ENCODE peak calls at places on chromosome 12, in seven cellular contexts. Q is RWPE1; U is activated T-cell treated with anti-CD3 and anti-CD28 coated beads, Interleukin-2, amount 50 U/mL, for 72 hours; I is DMS53; E is dorsolateral prefrontal cortex; T is astrocyte; M is HS-5. F is an unnamed sample.

GRCh38 chr12:79255326-79255725 is 390.8 kb downstream of the SYT1 start:
- DNase-seq in I (no peak), U (no peak), E (no peak), M (peak; percentile 10), T (peak; percentile 59), Q (no peak), F (no peak)

GRCh38 chr12:112963227-112963861 is 15.0 kb upstream of the OAS2 start:
- DNase-seq in M (no peak), E (no peak), Q (no peak), T (no peak), I (no peak), U (no peak), F (no peak)

GRCh38 chr12:17802657-17803641 is 287.0 kb downstream of the RERGL start:
- DNase-seq in E (no peak), T (no peak), Q (no peak), M (no peak), U (no peak), I (no peak), F (no peak)

GRCh38 chr12:63826002-63826585 is 18.4 kb upstream of the SRGAP1 start:
- DNase-seq in M (peak; percentile 51), T (peak; percentile 44), I (peak; percentile 86), Q (peak; percentile 72), E (no peak), U (no peak), F (peak; percentile 68)

GRCh38 chr12:57430117-57430930 is 519 bp downstream of the R3HDM2 start:
- DNase-seq in I (peak; percentile 93), T (peak; percentile 26), Q (peak; percentile 7), M (peak; percentile 22), U (peak; percentile 72), E (no peak), F (peak; percentile 22)

GRCh38 chr12:6178981-6179761 is 21.0 kb upstream of the CD9 start:
- DNase-seq in Q (no peak), I (no peak), U (no peak), M (no peak), E (no peak), T (peak; percentile 80), F (no peak)

GRCh38 chr12:8817856-8818255 is 4.6 kb upstream of the A2ML1 start:
- DNase-seq in U (no peak), T (peak; percentile 13), Q (no peak), I (no peak), M (no peak), E (no peak), F (no peak)

GRCh38 chr12:56190695-56191155 is 1.4 kb upstream of the SMARCC2 start:
- DNase-seq in U (no peak), M (no peak), T (no peak), E (no peak), I (peak; percentile 59), Q (no peak), F (no peak)

GRCh38 chr12:111406474-111407370 is 999 bp downstream of the SH2B3 start:
- DNase-seq in M (no peak), U (peak; percentile 50), I (peak; percentile 23), T (no peak), Q (no peak), E (no peak), F (no peak)

GRCh38 chr12:38903596-38903995 is 1.8 kb downstream of the CPNE8 start:
- DNase-seq in Q (no peak), T (no peak), U (no peak), E (no peak), M (no peak), I (peak; percentile 24), F (no peak)

GRCh38 chr12:93122569-93123091 is 193.5 kb upstream of the EEA1 start:
- DNase-seq in U (no peak), M (no peak), Q (peak; percentile 88), E (no peak), T (no peak), I (no peak), F (no peak)

GRCh38 chr12:5232826-5233500 is 189.3 kb downstream of the KCNA5 start:
- DNase-seq in U (no peak), M (no peak), E (no peak), I (no peak), T (no peak), Q (no peak), F (no peak)

GRCh38 chr12:52211716-52212585 is 20.1 kb upstream of the KRT80 start:
- DNase-seq in T (no peak), Q (no peak), M (no peak), U (no peak), E (peak; percentile 21), I (no peak), F (no peak)

GRCh38 chr12:110546339-110546738 is 36.8 kb downstream of the PPTC7 start:
- DNase-seq in I (peak; percentile 22), M (peak; percentile 93), U (no peak), E (no peak), Q (peak; percentile 67), T (peak; percentile 95), F (no peak)

GRCh38 chr12:93946542-93947150 is 201.7 kb upstream of the PLXNC1 start:
- DNase-seq in I (no peak), U (no peak), E (no peak), Q (peak; percentile 21), M (no peak), T (peak; percentile 60), F (no peak)

GRCh38 chr12:95487024-95487423 is 13.1 kb downstream of the METAP2 start:
- DNase-seq in T (no peak), I (no peak), M (no peak), U (no peak), E (no peak), Q (no peak), F (no peak)

GRCh38 chr12:49017764-49018281 is 753 bp downstream of the PRKAG1 start:
- DNase-seq in T (peak; percentile 48), E (no peak), Q (no peak), U (peak; percentile 54), I (no peak), M (no peak), F (no peak)

GRCh38 chr12:43094886-43095285 is 457.1 kb downstream of the ADAMTS20 start:
- DNase-seq in I (no peak), M (no peak), U (no peak), T (peak; percentile 23), Q (no peak), E (no peak), F (no peak)

GRCh38 chr12:109871678-109872314 is 8.5 kb downstream of the GLTP start:
- DNase-seq in I (no peak), M (no peak), Q (no peak), T (no peak), E (no peak), U (no peak), F (no peak)

GRCh38 chr12:108211161-108211560 is 82.1 kb downstream of the WSCD2 start:
- DNase-seq in E (no peak), T (no peak), I (no peak), M (no peak), Q (no peak), U (no peak), F (no peak)

GRCh38 chr12:77888611-77889010 is 57.9 kb downstream of the NAV3 start:
- DNase-seq in T (peak; percentile 84), M (peak; percentile 73), E (no peak), U (no peak), Q (peak; percentile 84), I (peak; percentile 84), F (no peak)

GRCh38 chr12:51318846-51319570 is 5.0 kb downstream of the BIN2 start:
- DNase-seq in I (no peak), U (no peak), E (no peak), Q (no peak), T (no peak), M (no peak), F (no peak)

GRCh38 chr12:68899251-68899771 is 33.7 kb downstream of the CPM start:
- DNase-seq in U (no peak), E (no peak), Q (peak; percentile 41), M (peak; percentile 77), I (peak; percentile 77), T (peak; percentile 90), F (no peak)

GRCh38 chr12:104669057-104669770 is 212.5 kb downstream of the CHST11 start:
- DNase-seq in M (no peak), E (peak; percentile 90), Q (peak; percentile 60), U (no peak), I (no peak), T (no peak), F (peak; percentile 29)

GRCh38 chr12:2650261-2651060 is 144.3 kb upstream of the FKBP4 start:
- DNase-seq in E (no peak), Q (no peak), U (no peak), I (no peak), T (no peak), M (no peak), F (no peak)

GRCh38 chr12:47835831-47836155 is 16.1 kb upstream of the HDAC7 start:
- DNase-seq in Q (no peak), T (no peak), M (no peak), E (no peak), U (no peak), I (no peak), F (no peak)

GRCh38 chr12:68481181-68481941 is 129.3 kb upstream of the RAP1B start:
- DNase-seq in Q (no peak), I (no peak), E (no peak), M (no peak), U (no peak), T (no peak), F (no peak)

GRCh38 chr12:43009307-43009706 is 419.8 kb upstream of the PRICKLE1 start:
- DNase-seq in U (no peak), Q (no peak), M (no peak), I (no peak), T (peak; percentile 18), E (no peak), F (no peak)

GRCh38 chr12:1855241-1855640 is 34.9 kb downstream of the LRTM2 start:
- DNase-seq in E (no peak), I (peak; percentile 67), Q (no peak), T (peak; percentile 18), U (no peak), M (no peak), F (no peak)

GRCh38 chr12:121537814-121538698 is 42.8 kb downstream of the KDM2B start:
- DNase-seq in I (peak; percentile 68), U (peak; percentile 40), M (no peak), E (no peak), Q (no peak), T (no peak), F (no peak)

F was measured in NCI-H460.